ENCODE peak calls at places on chromosome 10, in seven cellular contexts. B is thoracic aorta, S is testis, E is tibial artery, F is GM23338, K is heart left ventricle, R is A549. T is an unnamed sample.

GRCh38 chr10:60101821-60102220 is 195.5 kb upstream of the CCDC6 start:
- DNase-seq in R (no peak), K (no peak), F (peak; percentile 16), E (no peak), B (no peak), S (no peak), T (no peak)

GRCh38 chr10:125694874-125695273 is 11.9 kb upstream of the TEX36 start:
- DNase-seq in F (no peak), E (no peak), K (no peak), R (peak; percentile 48), B (no peak), S (no peak), T (no peak)

GRCh38 chr10:36880898-36881297 is 244.5 kb upstream of the ANKRD30A start:
- DNase-seq in B (no peak), F (peak; percentile 60), S (no peak), R (peak; percentile 6), K (no peak), E (no peak), T (no peak)

GRCh38 chr10:125021686-125022374 is 79.9 kb downstream of the ZRANB1 start:
- DNase-seq in K (peak; percentile 30), R (no peak), B (no peak), E (no peak), S (no peak), F (no peak), T (no peak)

GRCh38 chr10:74189999-74190421 is 39.0 kb downstream of the ADK start:
- DNase-seq in F (no peak), S (no peak), E (no peak), R (no peak), B (no peak), K (no peak), T (no peak)

GRCh38 chr10:106942035-106942662 is 222.4 kb downstream of the SORCS1 start:
- DNase-seq in K (no peak), S (peak; percentile 65), F (no peak), R (no peak), B (no peak), E (peak; percentile 30), T (peak; percentile 29)

GRCh38 chr10:125141150-125141859 is 19.1 kb downstream of the CTBP2 start:
- DNase-seq in F (no peak), R (no peak), B (no peak), S (no peak), K (no peak), E (no peak), T (no peak)

GRCh38 chr10:33215154-33215553 is 119.3 kb downstream of the NRP1 start:
- DNase-seq in K (no peak), E (no peak), S (no peak), B (no peak), F (no peak), R (no peak), T (no peak)

GRCh38 chr10:24339387-24339786 is 130.4 kb downstream of the KIAA1217 start:
- DNase-seq in S (no peak), E (no peak), K (no peak), R (no peak), F (no peak), B (no peak), T (no peak)

GRCh38 chr10:122249991-122250750 is 20.9 kb upstream of the BTBD16 start:
- DNase-seq in E (no peak), F (no peak), S (no peak), K (peak; percentile 57), B (no peak), R (no peak), T (no peak)

GRCh38 chr10:124708246-124708779 is 35.9 kb downstream of the FAM53B start:
- DNase-seq in R (no peak), K (no peak), F (no peak), E (no peak), S (no peak), B (no peak), T (no peak)

GRCh38 chr10:119395287-119396007 is 147.1 kb downstream of the RGS10 start:
- DNase-seq in E (peak; percentile 59), K (peak; percentile 72), B (no peak), F (peak; percentile 39), S (peak; percentile 46), R (no peak), T (no peak)

GRCh38 chr10:14056545-14057332 is 274.0 kb downstream of the FRMD4A start:
- DNase-seq in K (no peak), S (no peak), E (no peak), B (no peak), F (peak; percentile 54), R (no peak), T (no peak)

GRCh38 chr10:131978851-131979250 is 2.9 kb downstream of the BNIP3 start:
- DNase-seq in S (no peak), E (no peak), B (no peak), K (no peak), R (no peak), F (peak; percentile 48), T (no peak)

GRCh38 chr10:31706464-31706863 is 222.2 kb downstream of the ARHGAP12 start:
- DNase-seq in F (no peak), E (no peak), K (no peak), R (no peak), S (no peak), B (no peak), T (no peak)

GRCh38 chr10:75683158-75683557 is 251.7 kb downstream of the LRMDA start:
- DNase-seq in E (no peak), R (no peak), S (no peak), B (no peak), K (no peak), F (no peak), T (no peak)

GRCh38 chr10:3972460-3973366 is 187.7 kb upstream of the KLF6 start:
- DNase-seq in K (no peak), B (no peak), R (no peak), F (no peak), E (no peak), S (no peak), T (no peak)

GRCh38 chr10:83990126-83990525 is 149.2 kb upstream of the GHITM start:
- DNase-seq in B (no peak), F (no peak), E (no peak), R (no peak), K (no peak), S (no peak), T (no peak)

GRCh38 chr10:21888959-21889358 is 114.6 kb downstream of the DNAJC1 start:
- DNase-seq in S (no peak), R (no peak), B (no peak), E (no peak), F (no peak), K (no peak), T (no peak)

GRCh38 chr10:74194545-74194944 is 43.5 kb downstream of the ADK start:
- DNase-seq in E (no peak), R (no peak), S (no peak), F (no peak), B (no peak), K (no peak), T (no peak)

DNA sequence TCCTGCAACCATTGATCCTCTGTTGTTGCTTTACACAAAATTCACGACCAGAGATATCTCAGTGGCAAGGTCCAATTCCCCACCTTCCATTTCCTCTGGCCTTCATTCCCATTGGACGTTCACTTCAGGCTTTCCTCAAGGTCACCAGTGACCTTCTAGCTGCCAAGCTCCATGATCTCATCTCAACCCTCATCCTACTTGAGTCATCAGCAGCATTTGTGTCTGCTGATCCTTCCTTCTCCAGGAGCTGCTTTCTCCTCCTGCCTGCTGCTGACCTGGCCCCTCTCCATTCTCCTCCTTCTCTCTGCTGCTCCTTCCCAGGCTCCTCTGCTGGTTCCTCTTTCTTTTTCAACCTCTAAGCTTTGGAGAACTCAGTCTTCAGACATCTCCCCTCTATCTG is 66.2 kb upstream of the C10orf90 start:
- DNase-seq in R (no peak), K (no peak), S (no peak), B (no peak), E (no peak), F (no peak), T (no peak)
- TF ChIP-seq CTCF in R (no peak), K (no peak), S (no peak), B (no peak), E (no peak), F (no peak), T (no peak)

GRCh38 chr10:100565206-100565985 is 29.7 kb downstream of the HIF1AN start:
- DNase-seq in S (peak; percentile 9), F (no peak), B (no peak), E (no peak), K (no peak), R (no peak), T (no peak)

GRCh38 chr10:100562806-100563293 is 27.1 kb downstream of the HIF1AN start:
- DNase-seq in F (peak; percentile 85), R (peak; percentile 47), S (peak; percentile 64), E (no peak), B (no peak), K (no peak), T (no peak)

GRCh38 chr10:100561005-100561404 is 25.3 kb downstream of the HIF1AN start:
- DNase-seq in B (no peak), E (no peak), K (no peak), S (no peak), F (no peak), R (no peak), T (no peak)

GRCh38 chr10:100560248-100560647 is 24.5 kb downstream of the HIF1AN start:
- DNase-seq in B (no peak), S (no peak), K (no peak), R (no peak), E (no peak), F (no peak), T (no peak)

GRCh38 chr10:100562008-100562672 is 26.4 kb downstream of the HIF1AN start:
- DNase-seq in E (no peak), K (peak; percentile 47), F (peak; percentile 82), S (peak; percentile 86), B (no peak), R (peak; percentile 86), T (no peak)
- H3K4me1 ChIP-seq in E (no peaks in the 10 kb centered on the region), K (peaks cover 14% of the 10 kb centered on the region), F (no peaks in the 10 kb centered on the region), S (peaks cover 12% of the 10 kb centered on the region), B (peaks cover 13% of the 10 kb centered on the region), R (peaks cover 7% of the 10 kb centered on the region), T (no peaks in the 10 kb centered on the region)

GRCh38 chr10:42875792-42876191 is 93.2 kb downstream of the BMS1 start:
- DNase-seq in R (no peak), K (no peak), F (no peak), B (no peak), S (no peak), E (no peak), T (no peak)
- H3K4me3 ChIP-seq in R (no peak overlapping the region), K (no peak overlapping the region), F (no peak overlapping the region), B (no peak overlapping the region), S (no peak overlapping the region), E (no peak overlapping the region), T (no peak overlapping the region)

DNA sequence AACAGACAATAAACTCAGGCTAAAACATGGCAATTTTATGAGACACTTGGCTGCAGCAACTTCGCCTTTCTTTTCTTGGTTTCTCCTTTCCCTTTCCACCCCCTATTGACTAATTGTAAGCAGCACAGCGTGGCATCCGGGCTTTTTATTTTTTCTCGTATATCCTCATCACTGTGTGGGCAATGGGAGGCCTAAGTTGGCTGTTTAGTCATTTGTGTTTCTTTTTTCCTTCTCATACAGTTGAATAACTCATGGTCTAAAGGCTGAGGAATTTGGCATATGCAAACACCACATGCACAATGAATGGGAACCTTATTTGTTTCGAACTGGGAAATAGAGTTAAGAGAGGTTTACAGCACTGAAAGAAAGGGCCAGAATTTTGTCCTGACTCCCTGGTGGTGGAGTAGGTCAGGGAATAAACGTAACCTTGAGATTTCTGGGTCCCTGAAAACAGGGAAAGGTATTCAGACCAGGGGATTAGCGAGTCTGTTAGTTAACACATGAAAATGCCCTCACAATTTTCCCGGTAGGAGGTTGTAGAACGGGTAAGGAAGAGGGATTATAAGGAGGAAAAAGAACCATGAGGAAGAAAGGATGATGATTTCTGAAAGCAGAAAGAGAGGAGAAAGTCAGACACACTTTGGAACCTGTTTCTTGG is 858.3 kb downstream of the KCNMA1 start:
- DNase-seq in K (no peak), S (no peak), E (no peak), B (no peak), R (no peak), F (peak; percentile 77), T (no peak)
- TF ChIP-seq CTCF in K (no peak), S (no peak), E (no peak), B (no peak), R (no peak), F (peak; percentile 32), T (peak; percentile 42)

GRCh38 chr10:46520381-46520780 is 36.1 kb downstream of the GPRIN2 start:
- DNase-seq in B (peak; percentile 0), R (no peak), F (no peak), S (no peak), K (peak; percentile 14), E (peak; percentile 17), T (peak; percentile 11)
- H3K4me1 ChIP-seq in B (peaks cover 20% of the 10 kb centered on the region), R (peaks cover 79% of the 10 kb centered on the region), F (peaks cover 7% of the 10 kb centered on the region), S (peaks cover 14% of the 10 kb centered on the region), K (no peaks in the 10 kb centered on the region), E (no peaks in the 10 kb centered on the region), T (no peaks in the 10 kb centered on the region)

T was measured in tibial nerve.